ENCODE peak calls at places on chromosomes 1 and 21, in four cellular contexts. I is ureter, Q is heart left ventricle, U is heart right ventricle. P is an unnamed sample.
A peak's percentile ranks its signal among the peaks of the same experiment; 100 is the strongest.

GRCh38 chr1:184912392-184912791 is 61.9 kb downstream of the NIBAN1 start:
- DNase-seq in I (no peak), Q (no peak), U (no peak), P (no peak)

GRCh38 chr1:205648212-205648910 is 16.6 kb upstream of the ELK4 start:
- DNase-seq in I (no peak), Q (no peak), U (no peak), P (no peak)

GRCh38 chr1:18945401-18945849 is 11.1 kb downstream of the IFFO2 start:
- DNase-seq in I (no peak), Q (no peak), U (peak; percentile 59), P (peak; percentile 63)

GRCh38 chr1:223358826-223359225 is 5.2 kb downstream of the SUSD4 start:
- DNase-seq in I (no peak), Q (no peak), U (no peak), P (no peak)

GRCh38 chr1:161480381-161481035 is 24.7 kb upstream of the FCGR2A start:
- DNase-seq in I (no peak), Q (no peak), U (no peak), P (no peak)

GRCh38 chr1:233945573-233945972 is 41.1 kb downstream of the SLC35F3 start:
- DNase-seq in I (no peak), Q (no peak), U (no peak), P (no peak)

GRCh38 chr1:100463809-100464424 is 74.0 kb upstream of the GPR88 start:
- DNase-seq in I (no peak), Q (peak; percentile 52), U (peak; percentile 38), P (peak; percentile 38)

GRCh38 chr1:6585081-6585722 is 5.4 kb downstream of the ZBTB48 start:
- DNase-seq in I (no peak), Q (no peak), U (no peak), P (no peak)

GRCh38 chr21:44344541-44345183 is 5.5 kb upstream of the CFAP410 start:
- DNase-seq in I (no peak), Q (peak; percentile 30), U (no peak), P (no peak)

GRCh38 chr1:100710881-100711660 is 8.5 kb upstream of the VCAM1 start:
- DNase-seq in I (no peak), Q (no peak), U (no peak), P (no peak)

GRCh38 chr1:30868833-30869435 is 39.6 kb downstream of the SDC3 start:
- DNase-seq in I (no peak), Q (no peak), U (no peak), P (no peak)

GRCh38 chr1:107974090-107974489 is 9.1 kb upstream of the VAV3 start:
- DNase-seq in I (no peak), Q (no peak), U (no peak), P (no peak)

GRCh38 chr1:27099154-27099903 is 55.6 kb downstream of the SLC9A1 start:
- DNase-seq in I (no peak), Q (peak; percentile 89), U (peak; percentile 73), P (peak; percentile 62)

GRCh38 chr1:91846007-91846620 is 39.8 kb downstream of the TGFBR3 start:
- DNase-seq in I (no peak), Q (peak; percentile 66), U (peak; percentile 83), P (no peak)

GRCh38 chr1:244461254-244462071 is at the start of gene CATSPERE:
- DNase-seq in I (peak; percentile 86), Q (peak; percentile 95), U (peak; percentile 91), P (peak; percentile 94)

GRCh38 chr1:85940621-85941306 is 215.8 kb downstream of the COL24A1 start:
- DNase-seq in I (no peak), Q (no peak), U (no peak), P (no peak)

GRCh38 chr21:33893917-33894316 is 21.7 kb downstream of the ATP5PO start:
- DNase-seq in I (no peak), Q (no peak), U (no peak), P (no peak)

GRCh38 chr1:6625579-6626149 is 996 bp downstream of the THAP3 start:
- DNase-seq in I (no peak), Q (no peak), U (no peak), P (no peak)

GRCh38 chr1:1179339-1179982 is 5.8 kb downstream of the TTLL10 start:
- DNase-seq in I (no peak), Q (peak; percentile 21), U (no peak), P (no peak)

GRCh38 chr1:6259491-6260362 is 1.2 kb downstream of the GPR153 start:
- DNase-seq in I (peak; percentile 82), Q (peak; percentile 82), U (peak; percentile 74), P (peak; percentile 89)

GRCh38 chr1:204435886-204436271 is 24.3 kb upstream of the PPP1R15B start:
- DNase-seq in I (no peak), Q (no peak), U (no peak), P (no peak)

GRCh38 chr1:89908294-89908992 is 86.5 kb upstream of the ZNF326 start:
- DNase-seq in I (no peak), Q (no peak), U (peak; percentile 42), P (no peak)

GRCh38 chr21:37226356-37226920 is 40.7 kb downstream of the VPS26C start:
- DNase-seq in I (no peak), Q (no peak), U (no peak), P (no peak)

GRCh38 chr1:162383516-162383915 is 2.0 kb downstream of the C1orf226 start:
- DNase-seq in I (no peak), Q (no peak), U (no peak), P (no peak)

GRCh38 chr1:210292276-210292851 is 36.3 kb upstream of the HHAT start:
- DNase-seq in I (peak; percentile 59), Q (peak; percentile 62), U (peak; percentile 62), P (peak; percentile 79)

GRCh38 chr21:45032332-45032731 is 42.0 kb upstream of the ADARB1 start:
- DNase-seq in I (no peak), Q (peak; percentile 29), U (no peak), P (no peak)

GRCh38 chr1:38098101-38098847 is 51.7 kb upstream of the POU3F1 start:
- DNase-seq in I (no peak), Q (no peak), U (no peak), P (no peak)

GRCh38 chr1:235992346-235992745 is 72.5 kb downstream of the NID1 start:
- DNase-seq in I (no peak), Q (no peak), U (no peak), P (no peak)

GRCh38 chr1:198763298-198763714 is 124.5 kb downstream of the PTPRC start:
- DNase-seq in I (no peak), Q (no peak), U (no peak), P (no peak)

GRCh38 chr1:169931795-169932195 is 38.1 kb upstream of the SCYL3 start:
- DNase-seq in I (no peak), Q (no peak), U (no peak), P (no peak)

GRCh38 chr21:45883090-45883489 is 98.5 kb upstream of the COL6A1 start:
- DNase-seq in I (no peak), Q (no peak), U (no peak), P (no peak)

P was measured in psoas muscle.